ENCODE peak calls at places on chromosome 18, in seven cellular contexts. K is A172; Q is progenitor cell of endocrine pancreas; X is stimulated activated CD4-positive, alpha-beta T cell treated with anti-CD3 and anti-CD28 coated beads, Interleukin-1b, Interleukin-23, amount 100 ng/mL, for 24 hours; S is activated CD4-positive, alpha-beta T cell treated with anti-CD3 and anti-CD28 coated beads, Interleukin-2, amount 50 U/mL, for 4 hours; I is effector memory CD8-positive, alpha-beta T cell; P is colonic mucosa. U is an unnamed sample.

GRCh38 chr18:9135912-9136314 is 668 bp upstream of the ANKRD12 start:
- DNase-seq in K (no peak), Q (peak; percentile 43), X (peak; percentile 26), S (no peak), I (no peak), P (peak; percentile 71), U (peak; percentile 56)

GRCh38 chr18:79635127-79635726 is 44.4 kb upstream of the CTDP1 start:
- DNase-seq in K (no peak), Q (no peak), X (no peak), S (no peak), I (no peak), P (no peak), U (no peak)

GRCh38 chr18:76619342-76620315 is 124.6 kb upstream of the ZNF516 start:
- DNase-seq in K (no peak), Q (peak; percentile 22), X (no peak), S (no peak), I (no peak), P (peak; percentile 50), U (peak; percentile 55)

GRCh38 chr18:3931013-3931315 is 481.0 kb downstream of the TGIF1 start:
- DNase-seq in K (no peak), Q (no peak), X (no peak), S (no peak), I (no peak), P (no peak), U (peak; percentile 42)

GRCh38 chr18:51051105-51051712 is 21.2 kb downstream of the SMAD4 start:
- DNase-seq in K (peak; percentile 20), Q (no peak), X (no peak), S (no peak), I (peak; percentile 24), P (no peak), U (no peak)

GRCh38 chr18:30432349-30432748 is 610.2 kb downstream of the DSC3 start:
- DNase-seq in K (no peak), Q (no peak), X (no peak), S (no peak), I (no peak), P (no peak), U (no peak)

GRCh38 chr18:40485318-40485717 is 1469.7 kb upstream of the PIK3C3 start:
- DNase-seq in K (peak; percentile 42), Q (no peak), X (no peak), S (no peak), I (no peak), P (no peak), U (peak; percentile 57)

GRCh38 chr18:46424898-46425297 is 232.1 kb downstream of the LOXHD1 start:
- DNase-seq in K (no peak), Q (no peak), X (no peak), S (no peak), I (no peak), P (no peak), U (no peak)

GRCh38 chr18:2971741-2972552 is 41.0 kb downstream of the LPIN2 start:
- DNase-seq in K (no peak), Q (no peak), X (no peak), S (peak; percentile 61), I (peak; percentile 68), P (no peak), U (no peak)

GRCh38 chr18:66603941-66604627 is at the start of gene CDH19:
- DNase-seq in K (no peak), Q (no peak), X (no peak), S (no peak), I (no peak), P (no peak), U (no peak)

GRCh38 chr18:23585007-23585871 is 1.1 kb downstream of the NPC1 start:
- DNase-seq in K (peak; percentile 53), Q (no peak), X (no peak), S (peak; percentile 3), I (peak; percentile 15), P (peak; percentile 40), U (peak; percentile 71)

GRCh38 chr18:37156330-37156942 is 327.5 kb downstream of the KIAA1328 start:
- DNase-seq in K (no peak), Q (no peak), X (no peak), S (no peak), I (no peak), P (no peak), U (no peak)

GRCh38 chr18:26547302-26548143 is 830 bp downstream of the KCTD1 start:
- DNase-seq in K (no peak), Q (peak; percentile 66), X (no peak), S (peak; percentile 38), I (peak; percentile 19), P (peak; percentile 70), U (peak; percentile 81)

GRCh38 chr18:251572-251971 is 16.3 kb downstream of the THOC1 start:
- DNase-seq in K (no peak), Q (no peak), X (no peak), S (no peak), I (no peak), P (no peak), U (no peak)

GRCh38 chr18:37259711-37260110 is 305.9 kb downstream of the CELF4 start:
- DNase-seq in K (no peak), Q (no peak), X (no peak), S (no peak), I (no peak), P (no peak), U (no peak)

GRCh38 chr18:75553021-75553420 is 125.5 kb upstream of the SMIM21 start:
- DNase-seq in K (no peak), Q (no peak), X (no peak), S (no peak), I (no peak), P (no peak), U (no peak)

GRCh38 chr18:33839452-33840225 is 261.6 kb downstream of the ASXL3 start:
- DNase-seq in K (peak; percentile 33), Q (no peak), X (no peak), S (no peak), I (no peak), P (peak; percentile 49), U (no peak)

GRCh38 chr18:55387139-55387984 is 200.6 kb downstream of the TCF4 start:
- DNase-seq in K (no peak), Q (no peak), X (no peak), S (no peak), I (no peak), P (no peak), U (no peak)

GRCh38 chr18:369224-370010 is 101.6 kb upstream of the THOC1 start:
- DNase-seq in K (no peak), Q (no peak), X (no peak), S (no peak), I (no peak), P (no peak), U (no peak)

U was measured in foreskin keratinocyte.